ENCODE peak calls at places on chromosomes 3 and 15, in six cellular contexts. G, H, E, U, R and X are unnamed samples.
A peak's percentile ranks its signal among the peaks of the same experiment; 100 is the strongest.

GRCh38 chr3:168024537-168024941 is 71.2 kb downstream of the GOLIM4 start:
- DNase-seq in E (peak; percentile 79), H (no peak), R (no peak), U (no peak), G (peak; percentile 23), X (peak; percentile 20)

GRCh38 chr3:17894434-17895060 is 152.1 kb upstream of the TBC1D5 start:
- DNase-seq in H (no peak), G (peak; percentile 44), R (peak; percentile 50), U (no peak), E (peak; percentile 59), X (peak; percentile 44)

GRCh38 chr3:42778644-42779043 is 5.6 kb upstream of the CCDC13 start:
- DNase-seq in H (no peak), E (peak; percentile 51), U (no peak), R (no peak), G (no peak), X (no peak)

GRCh38 chr3:153756816-153757215 is 364.4 kb upstream of the ARHGEF26 start:
- DNase-seq in E (peak; percentile 22), G (no peak), R (no peak), U (no peak), H (no peak), X (no peak)

GRCh38 chr3:65924762-65925161 is 114.0 kb downstream of the MAGI1 start:
- DNase-seq in R (no peak), G (no peak), H (no peak), E (no peak), U (no peak), X (no peak)

GRCh38 chr3:173770011-173770410 is 372.5 kb downstream of the NLGN1 start:
- DNase-seq in U (no peak), G (no peak), E (peak; percentile 22), R (no peak), H (no peak), X (no peak)

GRCh38 chr15:54808321-54808720 is 388.4 kb downstream of the RSL24D1 start:
- DNase-seq in E (no peak), G (no peak), U (no peak), R (no peak), H (no peak), X (no peak)

GRCh38 chr3:63231556-63231955 is 46.6 kb upstream of the SYNPR start:
- DNase-seq in G (no peak), U (no peak), R (no peak), E (no peak), H (no peak), X (no peak)

GRCh38 chr3:89246326-89246725 is 138.9 kb downstream of the EPHA3 start:
- DNase-seq in U (no peak), E (no peak), H (no peak), R (no peak), G (no peak), X (no peak)

GRCh38 chr3:40623567-40623966 is 98.8 kb downstream of the ZNF621 start:
- DNase-seq in R (no peak), H (peak; percentile 68), U (no peak), G (peak; percentile 32), E (peak; percentile 33), X (peak; percentile 84)

GRCh38 chr3:126373146-126373613 is 16.0 kb upstream of the KLF15 start:
- DNase-seq in E (no peak), G (no peak), U (no peak), R (no peak), H (no peak), X (no peak)

GRCh38 chr3:126459111-126459762 is 16.5 kb downstream of the ZXDC start:
- DNase-seq in R (no peak), H (no peak), G (no peak), E (no peak), U (no peak), X (no peak)

GRCh38 chr3:24420224-24420623 is 74.4 kb downstream of the THRB start:
- DNase-seq in G (no peak), R (no peak), H (no peak), E (no peak), U (no peak), X (no peak)